ENCODE peak calls at places on chromosomes 6 and 20, in nine cellular contexts. E is heart left ventricle, F is adrenal gland, Q is ovary, Y is uterus, H is tibial nerve, I is body of pancreas, T is K562, N is Peyer's patch. X is an unnamed sample.

GRCh38 chr6:53741417-53741816 is 53.4 kb upstream of the LRRC1 start:
- DNase-seq in I (no peak), T (no peak), H (no peak), N (no peak), F (no peak), E (no peak), Q (no peak), Y (no peak), X (no peak)

GRCh38 chr6:46949662-46950280 is 28.0 kb upstream of the ADGRF5 start:
- DNase-seq in N (no peak), I (no peak), F (peak), E (peak), T (no peak), Q (no peak), H (peak), Y (peak), X (no peak)

GRCh38 chr20:20014659-20015058 is 2.5 kb upstream of the NAA20 start:
- DNase-seq in N (no peak), H (no peak), I (no peak), Q (no peak), Y (no peak), E (no peak), F (no peak), T (no peak), X (no peak)

GRCh38 chr6:127866766-127867165 is 34.1 kb downstream of the THEMIS start:
- DNase-seq in N (no peak), H (no peak), Y (no peak), F (no peak), T (no peak), I (no peak), E (no peak), Q (no peak), X (no peak)

GRCh38 chr6:168385380-168385779 is 55.6 kb upstream of the SMOC2 start:
- DNase-seq in F (no peak), N (no peak), E (no peak), H (no peak), T (no peak), I (no peak), Q (no peak), Y (no peak), X (no peak)

GRCh38 chr6:6858533-6858982 is 249.2 kb upstream of the RREB1 start:
- DNase-seq in Y (no peak), I (no peak), Q (no peak), E (no peak), N (no peak), T (peak), H (no peak), F (no peak), X (no peak)

GRCh38 chr20:826695-827323 is 6.7 kb upstream of the FAM110A start:
- DNase-seq in T (no peak), I (no peak), Y (no peak), E (no peak), F (no peak), H (no peak), Q (no peak), N (peak), X (no peak)

GRCh38 chr6:117549606-117550005 is 52.7 kb downstream of the GOPC start:
- DNase-seq in I (no peak), N (no peak), Y (no peak), F (no peak), H (no peak), T (no peak), E (no peak), Q (no peak), X (no peak)

GRCh38 chr6:150058986-150059385 is 9.9 kb downstream of the ULBP3 start:
- DNase-seq in E (no peak), H (no peak), F (no peak), N (no peak), I (no peak), T (no peak), Q (no peak), Y (no peak), X (no peak)

GRCh38 chr6:140225587-140226438 is 851.4 kb upstream of the CITED2 start:
- DNase-seq in E (no peak), Y (no peak), F (no peak), Q (no peak), I (no peak), H (no peak), T (no peak), N (no peak), X (no peak)

GRCh38 chr6:17385660-17386059 is 7.7 kb upstream of the CAP2 start:
- DNase-seq in Q (no peak), F (no peak), E (no peak), N (no peak), H (no peak), I (no peak), T (no peak), Y (no peak), X (no peak)

GRCh38 chr6:135270676-135271536 is 89.8 kb downstream of the MYB start:
- DNase-seq in Y (no peak), I (peak), T (no peak), E (no peak), H (no peak), F (no peak), Q (no peak), N (no peak), X (no peak)

GRCh38 chr20:43669332-43669731 is 2.4 kb downstream of the MYBL2 start:
- DNase-seq in E (no peak), N (no peak), H (no peak), T (no peak), F (peak), I (no peak), Y (no peak), Q (no peak), X (no peak)

GRCh38 chr6:146915671-146916127 is 288.5 kb upstream of the STXBP5 start:
- DNase-seq in Y (no peak), E (no peak), H (no peak), N (no peak), I (no peak), Q (no peak), T (no peak), F (no peak), X (no peak)

GRCh38 chr6:160767647-160768019 is 65.6 kb downstream of the PLG start:
- DNase-seq in F (no peak), Y (no peak), H (no peak), Q (no peak), N (no peak), I (no peak), E (no peak), T (no peak), X (no peak)

GRCh38 chr6:3911614-3912336 is 62.6 kb downstream of the FAM50B start:
- DNase-seq in Q (peak), T (peak), F (peak), N (no peak), I (peak), H (no peak), E (peak), Y (peak), X (no peak)

GRCh38 chr6:7542065-7542877 is 800 bp downstream of the DSP start:
- DNase-seq in T (no peak), E (peak), N (no peak), Y (no peak), F (peak), I (peak), Q (peak), H (no peak), X (no peak)

GRCh38 chr6:38796006-38796405 is 80.9 kb downstream of the DNAH8 start:
- DNase-seq in N (no peak), T (no peak), I (no peak), F (no peak), E (no peak), Q (no peak), Y (no peak), H (no peak), X (no peak)

GRCh38 chr6:56199956-56200355 is 47.4 kb downstream of the COL21A1 start:
- DNase-seq in N (no peak), E (no peak), I (no peak), Q (no peak), F (no peak), Y (no peak), T (no peak), H (no peak), X (no peak)

GRCh38 chr20:39813190-39813829 is 851.2 kb downstream of the DHX35 start:
- DNase-seq in F (no peak), N (no peak), E (no peak), H (no peak), Y (no peak), Q (no peak), I (no peak), T (no peak), X (no peak)

GRCh38 chr6:15881150-15881549 is 218.3 kb upstream of the DTNBP1 start:
- DNase-seq in Q (no peak), E (peak), H (peak), Y (no peak), I (no peak), T (no peak), N (no peak), F (peak), X (no peak)

GRCh38 chr6:104252276-104252675 is 607.4 kb downstream of the HACE1 start:
- DNase-seq in Y (no peak), Q (no peak), T (no peak), N (no peak), I (no peak), E (no peak), H (no peak), F (no peak), X (no peak)

GRCh38 chr6:153170511-153170910 is 39.4 kb upstream of the RGS17 start:
- DNase-seq in E (no peak), N (no peak), T (no peak), H (no peak), Y (no peak), I (no peak), Q (no peak), F (no peak), X (no peak)

GRCh38 chr6:106141441-106142237 is 55.5 kb downstream of the PRDM1 start:
- DNase-seq in E (no peak), H (no peak), Y (no peak), I (no peak), Q (no peak), N (peak), F (no peak), T (no peak), X (no peak)

GRCh38 chr6:134748484-134748883 is 201.4 kb downstream of the ALDH8A1 start:
- DNase-seq in E (no peak), T (no peak), F (no peak), N (no peak), Q (no peak), H (no peak), Y (no peak), I (no peak), X (no peak)

GRCh38 chr20:32834972-32835371 is 15.2 kb downstream of the MAPRE1 start:
- DNase-seq in H (no peak), Q (no peak), T (no peak), I (no peak), N (no peak), E (no peak), F (no peak), Y (no peak), X (no peak)

GRCh38 chr20:11447371-11448100 is 470.2 kb upstream of the BTBD3 start:
- DNase-seq in I (no peak), N (no peak), H (no peak), T (no peak), F (no peak), Y (no peak), Q (no peak), E (no peak), X (no peak)

GRCh38 chr20:63955281-63955845 is 853 bp downstream of the UCKL1 start:
- DNase-seq in N (peak), F (no peak), E (peak), H (no peak), Y (no peak), I (no peak), Q (no peak), T (peak), X (no peak)

GRCh38 chr6:157268396-157268795 is 54.9 kb downstream of the TMEM242 start:
- DNase-seq in I (no peak), Q (no peak), H (no peak), F (no peak), Y (peak), E (no peak), N (no peak), T (no peak), X (no peak)

GRCh38 chr6:23498013-23498412 is 628.0 kb upstream of the NRSN1 start:
- DNase-seq in F (no peak), T (no peak), E (no peak), I (no peak), Q (no peak), H (no peak), N (no peak), Y (no peak), X (no peak)

GRCh38 chr6:111057074-111057752 is 30.1 kb upstream of the SLC16A10 start:
- DNase-seq in H (no peak), N (no peak), T (peak), I (peak), Q (no peak), Y (no peak), E (no peak), F (no peak), X (no peak)

GRCh38 chr6:14612016-14612415 is 494.4 kb downstream of the CD83 start:
- DNase-seq in N (no peak), F (no peak), Y (no peak), I (no peak), H (no peak), Q (no peak), T (no peak), E (no peak), X (no peak)

GRCh38 chr6:161415302-161415855 is 141.5 kb upstream of the AGPAT4 start:
- DNase-seq in I (no peak), N (no peak), F (no peak), T (no peak), Y (no peak), Q (no peak), E (no peak), H (no peak), X (no peak)

GRCh38 chr20:20611165-20611564 is 101.3 kb downstream of the RALGAPA2 start:
- DNase-seq in T (no peak), Y (no peak), Q (no peak), N (no peak), I (no peak), E (no peak), H (no peak), F (no peak), X (no peak)

GRCh38 chr20:58888521-58889333 is 36.2 kb downstream of the GNAS start:
- DNase-seq in Q (peak), E (peak), I (peak), Y (peak), F (peak), N (peak), H (peak), T (peak), X (peak)

GRCh38 chr6:80607814-80608391 is 501.4 kb downstream of the BCKDHB start:
- DNase-seq in I (no peak), E (no peak), T (no peak), N (no peak), H (peak), Q (no peak), F (peak), Y (no peak), X (no peak)

GRCh38 chr6:135182120-135182992 is 1.2 kb downstream of the MYB start:
- DNase-seq in F (peak), H (no peak), Q (no peak), I (peak), Y (peak), N (peak), T (peak), E (peak), X (no peak)

GRCh38 chr20:49916146-49917002 is 1.0 kb upstream of the SPATA2 start:
- DNase-seq in N (no peak), F (no peak), E (no peak), Q (no peak), H (no peak), T (peak), I (peak), Y (no peak), X (no peak)

GRCh38 chr6:1024587-1024986 is 287.3 kb upstream of the FOXQ1 start:
- DNase-seq in E (no peak), I (no peak), Y (no peak), T (no peak), N (no peak), H (no peak), Q (no peak), F (peak), X (no peak)

DNA sequence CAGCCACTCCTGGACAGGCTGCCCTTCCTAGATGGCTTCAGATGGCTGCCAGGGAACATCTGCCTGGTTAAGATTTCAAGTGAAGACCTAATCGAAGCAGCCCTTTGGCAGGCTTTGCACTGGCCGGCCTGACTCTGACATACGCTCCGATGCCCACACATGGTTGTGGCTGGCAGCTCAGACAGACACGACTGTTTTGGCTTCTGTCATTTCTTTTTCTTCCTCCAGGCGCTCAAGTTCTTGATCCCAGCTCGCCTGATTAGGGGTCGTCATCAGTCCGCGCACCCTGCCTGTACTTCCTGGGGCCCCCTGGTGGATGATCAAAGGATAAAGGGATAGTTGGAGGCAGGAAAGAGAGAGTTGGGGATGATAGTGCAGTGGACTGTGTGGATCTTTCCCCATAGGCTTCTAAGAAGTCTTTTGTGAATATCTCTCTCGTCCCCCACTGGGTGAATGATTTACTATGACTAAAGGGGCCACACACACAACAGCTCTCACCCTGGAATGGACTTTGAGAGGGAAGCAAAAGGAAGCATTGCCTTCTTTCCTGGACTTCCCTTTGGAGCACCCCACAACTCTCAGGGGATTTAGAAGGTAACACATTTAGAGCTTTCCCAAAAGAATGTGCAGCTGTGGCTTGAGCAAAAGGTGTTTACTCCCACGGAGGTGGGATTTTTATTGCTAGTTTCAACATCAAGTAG is 21.4 kb upstream of the TRAM2 start:
- DNase-seq in N (no peak), H (peak), F (peak), Y (peak), T (peak), E (peak), Q (peak), I (peak), X (no peak)
- H3K4me3 ChIP-seq in N (no peak), H (no peak), F (no peak), Y (no peak), T (peak), E (no peak), Q (peak), I (no peak), X (peak)

DNA sequence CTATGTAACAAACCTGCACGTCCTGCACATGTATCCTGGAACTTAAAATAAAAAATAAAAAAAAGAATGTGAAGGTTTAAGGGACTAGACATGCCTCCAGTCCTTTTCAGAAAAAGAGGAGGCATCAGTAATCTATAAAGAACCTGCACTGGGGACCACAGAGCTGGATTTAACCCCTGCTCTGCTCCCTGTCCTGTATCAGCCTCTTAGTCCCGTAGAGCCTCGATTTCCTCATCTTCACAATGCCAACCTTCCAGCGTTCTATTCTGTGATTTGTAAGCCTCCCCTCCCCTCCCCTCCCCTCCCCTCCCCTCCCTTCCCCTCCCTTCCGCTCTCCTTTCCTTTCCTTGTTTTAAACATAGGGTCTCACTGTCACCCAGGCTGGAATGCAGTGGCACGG is 31.1 kb upstream of the TMEM181 start:
- DNase-seq in Q (no peak), E (no peak), I (no peak), N (no peak), T (no peak), H (no peak), F (no peak), Y (no peak), X (no peak)
- TF ChIP-seq POLR2A in Q (no peak), E (no peak), I (no peak), N (no peak), T (no peak), H (no peak), F (no peak), Y (no peak), X (no peak)

DNA sequence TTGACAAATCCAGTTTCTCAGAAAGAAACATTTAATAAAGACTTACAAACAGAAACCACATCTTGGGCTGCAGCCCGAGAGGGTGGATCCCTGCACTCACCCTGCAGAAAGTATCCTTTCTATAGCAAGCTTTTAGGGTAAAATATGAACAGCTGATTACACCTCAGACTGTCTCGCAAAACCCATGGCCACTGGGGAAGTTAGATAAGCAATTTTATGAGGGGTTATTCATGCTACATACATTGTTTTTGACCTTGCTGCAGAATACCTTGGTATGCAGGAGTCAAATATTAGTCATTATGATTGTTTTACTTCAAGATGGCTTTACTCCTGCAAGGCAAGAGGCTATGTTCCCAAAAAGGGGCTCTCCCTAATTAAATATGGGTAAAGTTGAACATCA is 126.9 kb downstream of the OR2B2 start:
- DNase-seq in H (no peak), N (no peak), Q (no peak), E (no peak), T (no peak), Y (no peak), I (no peak), F (no peak), X (no peak)
- H3K4me3 ChIP-seq in H (no peak), N (no peak), Q (no peak), E (no peak), T (no peak), Y (no peak), I (no peak), F (no peak), X (no peak)

GRCh38 chr20:57395111-57395959 is 4.1 kb downstream of the RBM38 start:
- DNase-seq in Y (peak), T (no peak), E (peak), H (no peak), N (no peak), Q (peak), F (peak), I (no peak), X (no peak)
- TF ChIP-seq POLR2A in Y (peak), T (no peak), E (peak), H (no peak), N (no peak), Q (no peak), F (no peak), I (peak), X (no peak)

DNA sequence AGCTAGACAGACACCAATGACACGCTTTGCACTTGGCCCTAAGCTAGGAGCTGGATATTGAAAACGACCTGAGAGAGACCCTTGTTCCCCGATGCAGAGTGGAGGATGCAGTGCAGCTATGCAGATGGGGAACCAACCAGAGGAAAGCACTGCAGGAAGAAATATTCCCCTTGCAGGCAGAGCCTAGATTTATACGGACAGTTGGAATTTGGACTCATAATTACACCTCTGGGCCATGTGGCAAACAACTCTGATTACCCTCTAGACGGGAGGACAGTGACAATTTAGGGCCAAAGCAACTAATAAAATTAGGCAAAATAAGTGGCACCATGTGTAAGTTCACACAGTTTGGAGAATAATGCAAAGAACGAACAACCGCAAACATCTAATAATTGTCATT is 12.3 kb downstream of the PMEPA1 start:
- DNase-seq in T (no peak), H (no peak), E (no peak), Q (no peak), Y (no peak), F (no peak), N (no peak), I (no peak), X (no peak)
- H3K4me3 ChIP-seq in T (no peak), H (no peak), E (no peak), Q (no peak), Y (no peak), F (no peak), N (no peak), I (no peak), X (no peak)